ENCODE peak calls at places on chromosomes 13 and 19, in six cellular contexts. One of them, this sample, is unnamed.

GRCh38 chr19:13091400-13092161 is 11.1 kb downstream of the LYL1 start:
- DNase-seq in brain microvascular endothelial cell: peak; percentile 82
- DNase-seq in left ventricle myocardium inferior: peak; percentile 62
- DNase-seq in dorsolateral prefrontal cortex: peak; percentile 74
- DNase-seq in cardiac fibroblast: peak; percentile 92
- DNase-seq in astrocyte: peak; percentile 96
- DNase-seq in this sample: peak; percentile 73

GRCh38 chr19:49676136-49676689 is 858 bp upstream of the PRMT1 start:
- DNase-seq in brain microvascular endothelial cell: peak; percentile 85
- DNase-seq in left ventricle myocardium inferior: peak; percentile 86
- DNase-seq in dorsolateral prefrontal cortex: peak; percentile 84
- DNase-seq in cardiac fibroblast: peak; percentile 98
- DNase-seq in astrocyte: peak; percentile 90
- DNase-seq in this sample: peak; percentile 88

GRCh38 chr13:35984776-35985453 is 146.3 kb downstream of the DCLK1 start:
- DNase-seq in brain microvascular endothelial cell: no peak
- DNase-seq in left ventricle myocardium inferior: no peak
- DNase-seq in dorsolateral prefrontal cortex: peak; percentile 57
- DNase-seq in cardiac fibroblast: no peak
- DNase-seq in astrocyte: no peak
- DNase-seq in this sample: no peak

GRCh38 chr19:10514211-10515145 is 2.8 kb downstream of the S1PR5 start:
- DNase-seq in brain microvascular endothelial cell: no peak
- DNase-seq in left ventricle myocardium inferior: no peak
- DNase-seq in dorsolateral prefrontal cortex: no peak
- DNase-seq in cardiac fibroblast: no peak
- DNase-seq in astrocyte: no peak
- DNase-seq in this sample: no peak

GRCh38 chr19:10146142-10146541 is 26.4 kb upstream of the EIF3G start:
- DNase-seq in brain microvascular endothelial cell: no peak
- DNase-seq in left ventricle myocardium inferior: no peak
- DNase-seq in dorsolateral prefrontal cortex: no peak
- DNase-seq in cardiac fibroblast: no peak
- DNase-seq in astrocyte: no peak
- DNase-seq in this sample: no peak

GRCh38 chr19:3494051-3494450 is 6.4 kb downstream of the DOHH start:
- DNase-seq in brain microvascular endothelial cell: no peak
- DNase-seq in left ventricle myocardium inferior: no peak
- DNase-seq in dorsolateral prefrontal cortex: peak; percentile 95
- DNase-seq in cardiac fibroblast: no peak
- DNase-seq in astrocyte: no peak
- DNase-seq in this sample: no peak

GRCh38 chr19:40744554-40745401 is 5.5 kb downstream of the ACTMAP start:
- DNase-seq in brain microvascular endothelial cell: no peak
- DNase-seq in left ventricle myocardium inferior: no peak
- DNase-seq in dorsolateral prefrontal cortex: no peak
- DNase-seq in cardiac fibroblast: no peak
- DNase-seq in astrocyte: no peak
- DNase-seq in this sample: no peak

GRCh38 chr13:48862572-48862971 is 113.1 kb upstream of the FNDC3A start:
- DNase-seq in brain microvascular endothelial cell: no peak
- DNase-seq in left ventricle myocardium inferior: no peak
- DNase-seq in dorsolateral prefrontal cortex: no peak
- DNase-seq in cardiac fibroblast: peak; percentile 21
- DNase-seq in astrocyte: no peak
- DNase-seq in this sample: no peak

GRCh38 chr13:33761744-33762143 is 56.2 kb upstream of the RFC3 start:
- DNase-seq in brain microvascular endothelial cell: peak; percentile 11
- DNase-seq in left ventricle myocardium inferior: no peak
- DNase-seq in dorsolateral prefrontal cortex: no peak
- DNase-seq in cardiac fibroblast: peak; percentile 4
- DNase-seq in astrocyte: peak; percentile 8
- DNase-seq in this sample: no peak

GRCh38 chr13:87923713-87924112 is 252.5 kb downstream of the SLITRK5 start:
- DNase-seq in brain microvascular endothelial cell: no peak
- DNase-seq in left ventricle myocardium inferior: no peak
- DNase-seq in dorsolateral prefrontal cortex: no peak
- DNase-seq in cardiac fibroblast: no peak
- DNase-seq in astrocyte: no peak
- DNase-seq in this sample: no peak

GRCh38 chr19:49437231-49437630 is 4.1 kb downstream of the SLC17A7 start:
- DNase-seq in brain microvascular endothelial cell: no peak
- DNase-seq in left ventricle myocardium inferior: no peak
- DNase-seq in dorsolateral prefrontal cortex: peak; percentile 78
- DNase-seq in cardiac fibroblast: no peak
- DNase-seq in astrocyte: no peak
- DNase-seq in this sample: no peak

GRCh38 chr13:113653264-113654174 is 4.5 kb downstream of the ATP4B start:
- DNase-seq in brain microvascular endothelial cell: no peak
- DNase-seq in left ventricle myocardium inferior: peak; percentile 7
- DNase-seq in dorsolateral prefrontal cortex: peak; percentile 7
- DNase-seq in cardiac fibroblast: no peak
- DNase-seq in astrocyte: no peak
- DNase-seq in this sample: peak; percentile 13

GRCh38 chr13:30719521-30719914 is 15.8 kb upstream of the ALOX5AP start:
- DNase-seq in brain microvascular endothelial cell: no peak
- DNase-seq in left ventricle myocardium inferior: no peak
- DNase-seq in dorsolateral prefrontal cortex: no peak
- DNase-seq in cardiac fibroblast: peak; percentile 41
- DNase-seq in astrocyte: no peak
- DNase-seq in this sample: no peak

GRCh38 chr19:11421607-11422098 is 2.5 kb upstream of the RGL3 start:
- DNase-seq in brain microvascular endothelial cell: no peak
- DNase-seq in left ventricle myocardium inferior: peak; percentile 59
- DNase-seq in dorsolateral prefrontal cortex: no peak
- DNase-seq in cardiac fibroblast: no peak
- DNase-seq in astrocyte: no peak
- DNase-seq in this sample: peak; percentile 38

GRCh38 chr13:110616103-110617101 is 1.1 kb downstream of the NAXD start:
- DNase-seq in brain microvascular endothelial cell: peak; percentile 45
- DNase-seq in left ventricle myocardium inferior: no peak
- DNase-seq in dorsolateral prefrontal cortex: no peak
- DNase-seq in cardiac fibroblast: peak; percentile 85
- DNase-seq in astrocyte: peak; percentile 46
- DNase-seq in this sample: no peak

GRCh38 chr19:17576758-17577532 is 21.5 kb downstream of the COLGALT1 start:
- DNase-seq in brain microvascular endothelial cell: no peak
- DNase-seq in left ventricle myocardium inferior: no peak
- DNase-seq in dorsolateral prefrontal cortex: no peak
- DNase-seq in cardiac fibroblast: peak; percentile 45
- DNase-seq in astrocyte: no peak
- DNase-seq in this sample: no peak

GRCh38 chr19:3350014-3350663 is 16.2 kb upstream of the NFIC start:
- DNase-seq in brain microvascular endothelial cell: no peak
- DNase-seq in left ventricle myocardium inferior: no peak
- DNase-seq in dorsolateral prefrontal cortex: no peak
- DNase-seq in cardiac fibroblast: peak; percentile 69
- DNase-seq in astrocyte: no peak
- DNase-seq in this sample: no peak

GRCh38 chr19:46631481-46631880 is 4.5 kb downstream of the GNG8 start:
- DNase-seq in brain microvascular endothelial cell: no peak
- DNase-seq in left ventricle myocardium inferior: peak; percentile 67
- DNase-seq in dorsolateral prefrontal cortex: no peak
- DNase-seq in cardiac fibroblast: peak; percentile 65
- DNase-seq in astrocyte: no peak
- DNase-seq in this sample: no peak

GRCh38 chr19:5947435-5947834 is 30.5 kb downstream of the RANBP3 start:
- DNase-seq in brain microvascular endothelial cell: peak; percentile 57
- DNase-seq in left ventricle myocardium inferior: peak; percentile 68
- DNase-seq in dorsolateral prefrontal cortex: peak; percentile 78
- DNase-seq in cardiac fibroblast: peak; percentile 83
- DNase-seq in astrocyte: peak; percentile 27
- DNase-seq in this sample: peak; percentile 67

GRCh38 chr19:55069137-55069858 is 6.3 kb upstream of the RDH13 start:
- DNase-seq in brain microvascular endothelial cell: no peak
- DNase-seq in left ventricle myocardium inferior: no peak
- DNase-seq in dorsolateral prefrontal cortex: no peak
- DNase-seq in cardiac fibroblast: peak; percentile 28
- DNase-seq in astrocyte: no peak
- DNase-seq in this sample: peak; percentile 65

GRCh38 chr13:45132384-45133064 is 12.2 kb downstream of the GTF2F2 start:
- DNase-seq in brain microvascular endothelial cell: no peak
- DNase-seq in left ventricle myocardium inferior: no peak
- DNase-seq in dorsolateral prefrontal cortex: no peak
- DNase-seq in cardiac fibroblast: no peak
- DNase-seq in astrocyte: no peak
- DNase-seq in this sample: no peak

GRCh38 chr19:55546822-55547614 is 1.7 kb upstream of the SBK3 start:
- DNase-seq in brain microvascular endothelial cell: peak; percentile 83
- DNase-seq in left ventricle myocardium inferior: peak; percentile 85
- DNase-seq in dorsolateral prefrontal cortex: peak; percentile 49
- DNase-seq in cardiac fibroblast: peak; percentile 81
- DNase-seq in astrocyte: peak; percentile 82
- DNase-seq in this sample: peak; percentile 94

GRCh38 chr13:24234200-24234915 is 73.8 kb downstream of the SPATA13 start:
- DNase-seq in brain microvascular endothelial cell: no peak
- DNase-seq in left ventricle myocardium inferior: no peak
- DNase-seq in dorsolateral prefrontal cortex: no peak
- DNase-seq in cardiac fibroblast: no peak
- DNase-seq in astrocyte: no peak
- DNase-seq in this sample: no peak

GRCh38 chr19:19543640-19544039 is 5.6 kb downstream of the CILP2 start:
- DNase-seq in brain microvascular endothelial cell: no peak
- DNase-seq in left ventricle myocardium inferior: no peak
- DNase-seq in dorsolateral prefrontal cortex: no peak
- DNase-seq in cardiac fibroblast: no peak
- DNase-seq in astrocyte: no peak
- DNase-seq in this sample: no peak

GRCh38 chr13:49499889-49500660 is 4.3 kb downstream of the PHF11 start:
- DNase-seq in brain microvascular endothelial cell: peak; percentile 63
- DNase-seq in left ventricle myocardium inferior: no peak
- DNase-seq in dorsolateral prefrontal cortex: no peak
- DNase-seq in cardiac fibroblast: peak; percentile 78
- DNase-seq in astrocyte: peak; percentile 83
- DNase-seq in this sample: no peak

GRCh38 chr19:38336638-38337359 is 1.2 kb downstream of the CATSPERG start:
- DNase-seq in brain microvascular endothelial cell: peak; percentile 91
- DNase-seq in left ventricle myocardium inferior: peak; percentile 94
- DNase-seq in dorsolateral prefrontal cortex: peak; percentile 87
- DNase-seq in cardiac fibroblast: peak; percentile 92
- DNase-seq in astrocyte: peak; percentile 74
- DNase-seq in this sample: peak; percentile 96

GRCh38 chr19:19602136-19602712 is 16.3 kb downstream of the PBX4 start:
- DNase-seq in brain microvascular endothelial cell: no peak
- DNase-seq in left ventricle myocardium inferior: no peak
- DNase-seq in dorsolateral prefrontal cortex: no peak
- DNase-seq in cardiac fibroblast: no peak
- DNase-seq in astrocyte: no peak
- DNase-seq in this sample: no peak

DNA sequence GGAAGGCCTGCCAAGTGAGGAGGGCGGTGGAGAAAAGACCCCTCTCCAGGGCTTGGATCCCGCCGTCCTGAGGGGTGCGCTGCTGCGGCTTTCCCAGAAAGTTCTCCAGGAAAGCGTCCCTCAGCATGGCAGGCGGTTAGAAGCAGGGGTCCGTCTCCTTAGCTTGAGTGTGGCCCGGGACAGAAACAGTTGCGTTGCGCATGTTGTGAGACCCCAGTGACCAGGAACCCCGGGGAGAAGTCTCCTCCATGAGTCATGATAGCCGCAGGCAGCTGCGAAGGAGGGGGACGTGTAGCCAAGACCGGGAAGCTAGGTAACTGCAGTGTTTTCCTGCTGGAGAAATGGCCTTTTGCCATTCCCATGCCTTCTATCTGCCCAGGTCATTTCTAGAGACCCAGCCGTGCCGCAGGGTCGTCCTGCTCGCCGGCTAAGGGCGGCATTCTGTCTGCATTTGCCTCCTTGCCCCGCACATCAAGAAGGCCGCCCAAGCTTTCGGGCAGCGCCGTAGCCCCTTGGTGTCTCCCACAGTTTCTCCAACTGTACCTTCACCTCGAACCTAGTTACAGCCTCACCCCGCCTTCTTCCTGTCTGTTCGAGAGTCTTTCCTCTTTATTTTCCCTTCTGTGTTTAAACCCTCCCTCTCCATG is 64.3 kb downstream of the TM9SF2 start:
- DNase-seq in brain microvascular endothelial cell: peak; percentile 30
- DNase-seq in left ventricle myocardium inferior: no peak
- DNase-seq in dorsolateral prefrontal cortex: no peak
- DNase-seq in cardiac fibroblast: no peak
- DNase-seq in astrocyte: no peak
- DNase-seq in this sample: no peak
- TF ChIP-seq CTCF in brain microvascular endothelial cell: no peak
- TF ChIP-seq CTCF in left ventricle myocardium inferior: no peak
- TF ChIP-seq CTCF in dorsolateral prefrontal cortex: no peak
- TF ChIP-seq CTCF in cardiac fibroblast: no peak
- TF ChIP-seq CTCF in astrocyte: no peak
- TF ChIP-seq CTCF in this sample: no peak

GRCh38 chr13:76239031-76239680 is 603.0 kb downstream of the LMO7 start:
- DNase-seq in brain microvascular endothelial cell: no peak
- DNase-seq in left ventricle myocardium inferior: no peak
- DNase-seq in dorsolateral prefrontal cortex: no peak
- DNase-seq in cardiac fibroblast: no peak
- DNase-seq in astrocyte: no peak
- DNase-seq in this sample: no peak
- H3K4me3 ChIP-seq in brain microvascular endothelial cell: no peak overlapping the region
- H3K4me3 ChIP-seq in left ventricle myocardium inferior: no peak overlapping the region
- H3K4me3 ChIP-seq in dorsolateral prefrontal cortex: no peak overlapping the region
- H3K4me3 ChIP-seq in cardiac fibroblast: no peak overlapping the region
- H3K4me3 ChIP-seq in astrocyte: no peak overlapping the region
- H3K4me3 ChIP-seq in this sample: no peak overlapping the region

DNA sequence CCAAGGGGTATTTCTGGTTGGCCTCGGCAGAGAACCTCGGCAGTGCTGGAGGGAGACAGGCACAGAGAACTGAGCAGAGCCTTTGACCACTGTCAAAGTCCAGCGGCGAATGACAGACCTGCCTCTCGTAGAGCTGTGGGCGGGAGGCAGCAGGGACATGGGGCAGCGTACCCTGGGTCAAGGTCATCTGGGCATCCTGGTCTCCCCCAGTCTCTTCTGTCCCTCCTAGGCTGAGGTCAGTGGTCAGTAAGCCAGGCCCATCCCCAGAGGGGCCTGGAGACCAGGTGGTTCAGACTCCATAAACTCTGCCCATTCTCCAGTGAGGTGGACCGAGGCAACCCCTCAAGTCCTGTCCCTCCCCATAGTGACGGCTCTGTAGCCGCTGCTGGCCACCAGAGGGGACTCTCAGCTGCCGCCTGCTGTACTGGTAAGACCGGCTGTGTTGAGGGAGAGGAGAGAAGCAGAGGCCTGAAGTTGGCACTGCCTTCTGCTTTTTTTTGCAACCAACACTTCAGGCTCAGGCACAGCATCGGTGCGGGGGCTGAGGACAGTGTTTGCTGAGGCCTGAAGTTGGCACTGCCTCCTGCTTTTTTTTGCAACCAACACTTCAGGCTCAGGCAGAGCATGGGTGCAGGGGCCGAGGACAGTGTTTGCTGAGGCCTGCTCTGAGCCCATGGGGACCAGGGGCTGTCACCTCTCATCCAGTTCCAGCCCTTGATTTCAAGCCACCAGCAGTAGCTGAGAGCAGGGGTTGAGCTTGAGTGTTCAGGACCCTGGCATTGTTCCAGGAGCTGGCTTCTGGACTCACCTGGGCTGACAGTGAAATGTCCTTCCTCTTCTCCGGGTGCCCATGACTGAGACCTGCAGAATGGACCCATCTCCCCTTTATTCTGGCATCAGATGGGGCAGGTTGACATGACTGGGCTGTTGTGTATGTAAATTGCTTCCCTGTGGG is at the start of gene PGLYRP2:
- DNase-seq in brain microvascular endothelial cell: no peak
- DNase-seq in left ventricle myocardium inferior: no peak
- DNase-seq in dorsolateral prefrontal cortex: peak; percentile 76
- DNase-seq in cardiac fibroblast: no peak
- DNase-seq in astrocyte: no peak
- DNase-seq in this sample: no peak
- TF ChIP-seq CTCF in brain microvascular endothelial cell: no peak
- TF ChIP-seq CTCF in left ventricle myocardium inferior: peak; percentile 48
- TF ChIP-seq CTCF in dorsolateral prefrontal cortex: no peak
- TF ChIP-seq CTCF in cardiac fibroblast: no peak
- TF ChIP-seq CTCF in astrocyte: no peak
- TF ChIP-seq CTCF in this sample: peak; percentile 21

GRCh38 chr19:1213391-1214286 is 8.1 kb downstream of the STK11 start:
- DNase-seq in brain microvascular endothelial cell: peak; percentile 73
- DNase-seq in left ventricle myocardium inferior: peak; percentile 60
- DNase-seq in dorsolateral prefrontal cortex: peak; percentile 55
- DNase-seq in cardiac fibroblast: peak; percentile 52
- DNase-seq in astrocyte: peak; percentile 67
- DNase-seq in this sample: peak; percentile 81
- H3K4me3 ChIP-seq in brain microvascular endothelial cell: no peak overlapping the region
- H3K4me3 ChIP-seq in left ventricle myocardium inferior: peak overlapping the region; percentile 48
- H3K4me3 ChIP-seq in dorsolateral prefrontal cortex: no peak overlapping the region
- H3K4me3 ChIP-seq in cardiac fibroblast: no peak overlapping the region
- H3K4me3 ChIP-seq in astrocyte: no peak overlapping the region
- H3K4me3 ChIP-seq in this sample: no peak overlapping the region

This sample was measured in heart left ventricle.